ENCODE peak calls at places on chromosomes 1 and 21, in ten cellular contexts. One of them, this sample, is unnamed.
A peak's percentile ranks its signal among the peaks of the same experiment; 100 is the strongest.

GRCh38 chr21:18810136-18810535 is 406.6 kb upstream of the TMPRSS15 start:
- DNase-seq in brain microvascular endothelial cell: no peak
- DNase-seq in sigmoid colon: no peak
- DNase-seq in H1: no peak
- DNase-seq in GM23338: peak; percentile 30
- DNase-seq in thoracic aorta: no peak
- DNase-seq in tibial nerve: no peak
- DNase-seq in mammary epithelial cell: no peak
- DNase-seq in CD8-positive, alpha-beta memory T cell: no peak
- DNase-seq in mesenchymal stem cell: no peak
- DNase-seq in this sample: no peak

GRCh38 chr1:3276341-3276800 is 178.1 kb upstream of the ARHGEF16 start:
- DNase-seq in CD8-positive, alpha-beta memory T cell: no peak
- DNase-seq in brain microvascular endothelial cell: no peak
- DNase-seq in sigmoid colon: no peak
- DNase-seq in thoracic aorta: no peak
- DNase-seq in GM23338: no peak
- DNase-seq in mammary epithelial cell: no peak
- DNase-seq in mesenchymal stem cell: no peak
- DNase-seq in H1: no peak
- DNase-seq in tibial nerve: no peak
- DNase-seq in this sample: no peak

GRCh38 chr1:181587870-181588438 is 104.6 kb downstream of the CACNA1E start:
- DNase-seq in tibial nerve: no peak
- DNase-seq in mammary epithelial cell: no peak
- DNase-seq in CD8-positive, alpha-beta memory T cell: no peak
- DNase-seq in thoracic aorta: no peak
- DNase-seq in brain microvascular endothelial cell: no peak
- DNase-seq in sigmoid colon: no peak
- DNase-seq in GM23338: peak; percentile 67
- DNase-seq in H1: peak; percentile 49
- DNase-seq in mesenchymal stem cell: no peak
- DNase-seq in this sample: peak; percentile 10

GRCh38 chr1:57067863-57068262 is 102.0 kb upstream of the C8B start:
- DNase-seq in tibial nerve: no peak
- DNase-seq in GM23338: peak; percentile 27
- DNase-seq in mammary epithelial cell: no peak
- DNase-seq in brain microvascular endothelial cell: no peak
- DNase-seq in H1: no peak
- DNase-seq in CD8-positive, alpha-beta memory T cell: no peak
- DNase-seq in sigmoid colon: no peak
- DNase-seq in thoracic aorta: no peak
- DNase-seq in mesenchymal stem cell: no peak
- DNase-seq in this sample: no peak

GRCh38 chr1:109808703-109809102 is 45.0 kb upstream of the EPS8L3 start:
- DNase-seq in sigmoid colon: no peak
- DNase-seq in thoracic aorta: no peak
- DNase-seq in GM23338: no peak
- DNase-seq in mesenchymal stem cell: no peak
- DNase-seq in mammary epithelial cell: no peak
- DNase-seq in CD8-positive, alpha-beta memory T cell: no peak
- DNase-seq in brain microvascular endothelial cell: no peak
- DNase-seq in H1: no peak
- DNase-seq in tibial nerve: no peak
- DNase-seq in this sample: no peak

GRCh38 chr21:43767980-43768867 is 7.9 kb downstream of the CSTB start:
- DNase-seq in tibial nerve: peak; percentile 38
- DNase-seq in CD8-positive, alpha-beta memory T cell: no peak
- DNase-seq in GM23338: peak; percentile 56
- DNase-seq in H1: peak; percentile 56
- DNase-seq in thoracic aorta: no peak
- DNase-seq in mammary epithelial cell: peak; percentile 87
- DNase-seq in mesenchymal stem cell: peak; percentile 81
- DNase-seq in sigmoid colon: no peak
- DNase-seq in brain microvascular endothelial cell: peak; percentile 75
- DNase-seq in this sample: peak; percentile 81

GRCh38 chr1:212293579-212293978 is 8.4 kb downstream of the PPP2R5A start:
- DNase-seq in mesenchymal stem cell: peak; percentile 42
- DNase-seq in tibial nerve: no peak
- DNase-seq in sigmoid colon: no peak
- DNase-seq in CD8-positive, alpha-beta memory T cell: no peak
- DNase-seq in H1: no peak
- DNase-seq in brain microvascular endothelial cell: no peak
- DNase-seq in GM23338: peak; percentile 54
- DNase-seq in mammary epithelial cell: no peak
- DNase-seq in thoracic aorta: no peak
- DNase-seq in this sample: no peak

GRCh38 chr1:44807364-44808062 is 362 bp upstream of the DYNLT4 start:
- DNase-seq in H1: no peak
- DNase-seq in tibial nerve: peak; percentile 97
- DNase-seq in sigmoid colon: peak; percentile 98
- DNase-seq in CD8-positive, alpha-beta memory T cell: peak; percentile 95
- DNase-seq in GM23338: peak; percentile 90
- DNase-seq in thoracic aorta: peak; percentile 98
- DNase-seq in mammary epithelial cell: peak; percentile 99
- DNase-seq in brain microvascular endothelial cell: peak; percentile 99
- DNase-seq in mesenchymal stem cell: peak; percentile 100
- DNase-seq in this sample: peak; percentile 96

GRCh38 chr1:8430476-8430875 is 112.6 kb downstream of the SLC45A1 start:
- DNase-seq in H1: no peak
- DNase-seq in mesenchymal stem cell: no peak
- DNase-seq in thoracic aorta: no peak
- DNase-seq in sigmoid colon: no peak
- DNase-seq in CD8-positive, alpha-beta memory T cell: no peak
- DNase-seq in tibial nerve: no peak
- DNase-seq in mammary epithelial cell: no peak
- DNase-seq in GM23338: no peak
- DNase-seq in brain microvascular endothelial cell: no peak
- DNase-seq in this sample: no peak

GRCh38 chr1:8427986-8428385 is 110.1 kb downstream of the SLC45A1 start:
- DNase-seq in tibial nerve: no peak
- DNase-seq in H1: no peak
- DNase-seq in CD8-positive, alpha-beta memory T cell: no peak
- DNase-seq in brain microvascular endothelial cell: no peak
- DNase-seq in mesenchymal stem cell: no peak
- DNase-seq in sigmoid colon: peak; percentile 88
- DNase-seq in mammary epithelial cell: no peak
- DNase-seq in thoracic aorta: no peak
- DNase-seq in GM23338: no peak
- DNase-seq in this sample: no peak

GRCh38 chr1:8428441-8428840 is 110.5 kb downstream of the SLC45A1 start:
- DNase-seq in mesenchymal stem cell: no peak
- DNase-seq in mammary epithelial cell: no peak
- DNase-seq in H1: no peak
- DNase-seq in CD8-positive, alpha-beta memory T cell: no peak
- DNase-seq in brain microvascular endothelial cell: no peak
- DNase-seq in sigmoid colon: no peak
- DNase-seq in tibial nerve: no peak
- DNase-seq in GM23338: no peak
- DNase-seq in thoracic aorta: no peak
- DNase-seq in this sample: no peak

GRCh38 chr1:8431028-8431427 is 113.1 kb downstream of the SLC45A1 start:
- DNase-seq in sigmoid colon: no peak
- DNase-seq in mesenchymal stem cell: no peak
- DNase-seq in GM23338: peak; percentile 57
- DNase-seq in CD8-positive, alpha-beta memory T cell: peak; percentile 40
- DNase-seq in brain microvascular endothelial cell: no peak
- DNase-seq in mammary epithelial cell: no peak
- DNase-seq in H1: no peak
- DNase-seq in thoracic aorta: no peak
- DNase-seq in tibial nerve: no peak
- DNase-seq in this sample: no peak

DNA sequence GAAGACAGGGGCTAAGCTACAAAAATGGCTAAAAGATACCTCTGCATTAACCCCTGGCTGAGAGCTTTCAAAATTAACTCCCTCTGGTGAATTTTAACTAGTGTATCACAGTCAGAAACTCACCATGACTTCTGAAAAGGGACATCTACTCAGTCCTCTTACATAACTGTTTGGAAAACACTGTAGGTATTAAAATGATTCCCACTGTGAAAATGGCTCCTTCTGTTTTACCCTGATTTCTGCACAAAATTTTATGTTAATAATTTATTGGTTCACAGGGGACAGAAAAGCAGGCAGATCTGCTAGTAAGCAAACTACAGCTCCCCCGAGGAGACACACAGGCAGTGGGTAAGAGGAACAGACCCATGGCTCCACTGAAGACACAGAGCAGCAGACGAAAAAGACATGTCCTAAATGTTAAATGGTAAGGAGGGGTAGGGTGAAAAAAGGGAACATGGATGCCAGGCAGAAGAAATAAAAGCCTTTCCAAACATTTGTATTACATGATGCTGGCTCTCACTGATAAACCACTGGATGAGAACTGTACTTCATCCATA is 111.7 kb downstream of the SLC45A1 start:
- DNase-seq in thoracic aorta: no peak
- DNase-seq in brain microvascular endothelial cell: no peak
- DNase-seq in GM23338: no peak
- DNase-seq in mesenchymal stem cell: no peak
- DNase-seq in CD8-positive, alpha-beta memory T cell: no peak
- DNase-seq in H1: no peak
- DNase-seq in sigmoid colon: no peak
- DNase-seq in tibial nerve: no peak
- DNase-seq in mammary epithelial cell: no peak
- DNase-seq in this sample: no peak
- H3K27ac ChIP-seq in thoracic aorta: no peak overlapping the region
- H3K27ac ChIP-seq in brain microvascular endothelial cell: no peak overlapping the region
- H3K27ac ChIP-seq in GM23338: peak overlapping the region; percentile 59
- H3K27ac ChIP-seq in mesenchymal stem cell: no peak overlapping the region
- H3K27ac ChIP-seq in CD8-positive, alpha-beta memory T cell: no peak overlapping the region
- H3K27ac ChIP-seq in H1: no peak overlapping the region
- H3K27ac ChIP-seq in sigmoid colon: no peak overlapping the region
- H3K27ac ChIP-seq in tibial nerve: peak overlapping the region; percentile 83
- H3K27ac ChIP-seq in mammary epithelial cell: no peak overlapping the region
- H3K27ac ChIP-seq in this sample: no peak overlapping the region

GRCh38 chr21:42746593-42747266 is 93.3 kb downstream of the PDE9A start:
- DNase-seq in H1: no peak
- DNase-seq in CD8-positive, alpha-beta memory T cell: peak; percentile 84
- DNase-seq in tibial nerve: no peak
- DNase-seq in mammary epithelial cell: no peak
- DNase-seq in GM23338: no peak
- DNase-seq in brain microvascular endothelial cell: no peak
- DNase-seq in mesenchymal stem cell: no peak
- DNase-seq in thoracic aorta: no peak
- DNase-seq in sigmoid colon: peak; percentile 70
- DNase-seq in this sample: no peak
- H3K27ac ChIP-seq in H1: no peak overlapping the region
- H3K27ac ChIP-seq in CD8-positive, alpha-beta memory T cell: no peak overlapping the region
- H3K27ac ChIP-seq in tibial nerve: peak overlapping the region; percentile 80
- H3K27ac ChIP-seq in mammary epithelial cell: no peak overlapping the region
- H3K27ac ChIP-seq in GM23338: peak overlapping the region; percentile 50
- H3K27ac ChIP-seq in brain microvascular endothelial cell: no peak overlapping the region
- H3K27ac ChIP-seq in mesenchymal stem cell: no peak overlapping the region
- H3K27ac ChIP-seq in thoracic aorta: no peak overlapping the region
- H3K27ac ChIP-seq in sigmoid colon: peak overlapping the region; percentile 85
- H3K27ac ChIP-seq in this sample: no peak overlapping the region

GRCh38 chr1:39050001-39050400 is 23.9 kb downstream of the NDUFS5 start:
- DNase-seq in CD8-positive, alpha-beta memory T cell: no peak
- DNase-seq in thoracic aorta: no peak
- DNase-seq in mammary epithelial cell: no peak
- DNase-seq in brain microvascular endothelial cell: no peak
- DNase-seq in GM23338: no peak
- DNase-seq in sigmoid colon: no peak
- DNase-seq in H1: no peak
- DNase-seq in mesenchymal stem cell: no peak
- DNase-seq in tibial nerve: no peak
- DNase-seq in this sample: no peak

GRCh38 chr1:39047374-39048229 is 21.5 kb downstream of the NDUFS5 start:
- DNase-seq in mesenchymal stem cell: peak; percentile 90
- DNase-seq in H1: no peak
- DNase-seq in sigmoid colon: peak; percentile 69
- DNase-seq in tibial nerve: peak; percentile 41
- DNase-seq in mammary epithelial cell: peak; percentile 12
- DNase-seq in GM23338: no peak
- DNase-seq in thoracic aorta: peak; percentile 22
- DNase-seq in CD8-positive, alpha-beta memory T cell: no peak
- DNase-seq in brain microvascular endothelial cell: peak; percentile 95
- DNase-seq in this sample: peak; percentile 38

GRCh38 chr1:39051956-39052355 is 25.8 kb downstream of the NDUFS5 start:
- DNase-seq in H1: no peak
- DNase-seq in tibial nerve: no peak
- DNase-seq in brain microvascular endothelial cell: no peak
- DNase-seq in mammary epithelial cell: no peak
- DNase-seq in CD8-positive, alpha-beta memory T cell: no peak
- DNase-seq in GM23338: peak; percentile 69
- DNase-seq in thoracic aorta: no peak
- DNase-seq in sigmoid colon: no peak
- DNase-seq in mesenchymal stem cell: no peak
- DNase-seq in this sample: no peak

GRCh38 chr1:39046811-39047210 is 20.7 kb downstream of the NDUFS5 start:
- DNase-seq in mesenchymal stem cell: no peak
- DNase-seq in thoracic aorta: no peak
- DNase-seq in tibial nerve: no peak
- DNase-seq in sigmoid colon: no peak
- DNase-seq in mammary epithelial cell: no peak
- DNase-seq in H1: no peak
- DNase-seq in GM23338: no peak
- DNase-seq in CD8-positive, alpha-beta memory T cell: no peak
- DNase-seq in brain microvascular endothelial cell: no peak
- DNase-seq in this sample: no peak

DNA sequence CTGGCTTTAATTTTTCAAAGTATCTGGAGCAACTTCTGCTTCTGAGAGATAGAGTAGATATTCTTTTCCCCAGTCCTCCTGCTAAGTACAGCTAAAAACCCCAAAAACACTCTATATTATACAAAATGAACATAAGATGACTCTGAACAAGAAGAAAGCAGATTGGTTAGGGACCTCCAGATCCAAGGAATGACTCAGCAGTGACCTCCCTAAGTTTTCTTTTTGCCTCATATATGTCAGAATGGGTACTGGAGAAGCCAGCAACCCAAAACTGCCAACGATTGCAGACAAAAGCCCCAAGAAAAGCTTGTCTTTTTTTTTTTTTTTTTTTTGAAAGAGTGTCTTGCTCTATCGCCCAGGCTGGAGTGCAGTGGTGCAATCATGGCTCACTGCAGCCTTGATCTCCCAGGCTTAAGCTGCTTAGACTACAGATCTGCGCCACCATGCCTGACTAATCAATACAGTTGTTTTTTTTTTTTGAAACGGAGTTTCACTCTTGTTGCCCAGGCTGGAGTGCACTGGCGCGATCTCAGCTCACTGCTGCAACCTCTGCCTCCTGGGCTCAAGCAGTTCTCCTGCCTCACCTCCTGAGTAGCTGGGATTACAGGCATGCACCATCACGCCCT is 22.7 kb downstream of the NDUFS5 start:
- DNase-seq in thoracic aorta: no peak
- DNase-seq in mesenchymal stem cell: peak; percentile 21
- DNase-seq in tibial nerve: no peak
- DNase-seq in H1: no peak
- DNase-seq in GM23338: no peak
- DNase-seq in sigmoid colon: no peak
- DNase-seq in brain microvascular endothelial cell: no peak
- DNase-seq in mammary epithelial cell: no peak
- DNase-seq in CD8-positive, alpha-beta memory T cell: no peak
- DNase-seq in this sample: no peak
- H3K27ac ChIP-seq in thoracic aorta: peak overlapping the region; percentile 30
- H3K27ac ChIP-seq in mesenchymal stem cell: peak overlapping the region; percentile 4
- H3K27ac ChIP-seq in tibial nerve: peak overlapping the region; percentile 59
- H3K27ac ChIP-seq in H1: no peak overlapping the region
- H3K27ac ChIP-seq in GM23338: peak overlapping the region; percentile 45
- H3K27ac ChIP-seq in sigmoid colon: peak overlapping the region; percentile 46
- H3K27ac ChIP-seq in brain microvascular endothelial cell: no peak overlapping the region
- H3K27ac ChIP-seq in mammary epithelial cell: no peak overlapping the region
- H3K27ac ChIP-seq in CD8-positive, alpha-beta memory T cell: no peak overlapping the region
- H3K27ac ChIP-seq in this sample: no peak overlapping the region

GRCh38 chr1:168136709-168137514 is at the start of gene GPR161:
- DNase-seq in tibial nerve: peak; percentile 31
- DNase-seq in sigmoid colon: peak; percentile 81
- DNase-seq in mesenchymal stem cell: peak; percentile 55
- DNase-seq in mammary epithelial cell: peak; percentile 57
- DNase-seq in thoracic aorta: no peak
- DNase-seq in brain microvascular endothelial cell: no peak
- DNase-seq in GM23338: peak; percentile 77
- DNase-seq in H1: peak; percentile 85
- DNase-seq in CD8-positive, alpha-beta memory T cell: no peak
- DNase-seq in this sample: no peak

GRCh38 chr1:168135982-168136708 is 585 bp downstream of the GPR161 start:
- DNase-seq in H1: peak; percentile 72
- DNase-seq in thoracic aorta: no peak
- DNase-seq in GM23338: peak; percentile 56
- DNase-seq in sigmoid colon: peak; percentile 67
- DNase-seq in mammary epithelial cell: peak; percentile 48
- DNase-seq in brain microvascular endothelial cell: no peak
- DNase-seq in tibial nerve: no peak
- DNase-seq in mesenchymal stem cell: peak; percentile 16
- DNase-seq in CD8-positive, alpha-beta memory T cell: no peak
- DNase-seq in this sample: peak; percentile 30

GRCh38 chr1:168139070-168139469 is 2.3 kb upstream of the GPR161 start:
- DNase-seq in thoracic aorta: no peak
- DNase-seq in brain microvascular endothelial cell: no peak
- DNase-seq in CD8-positive, alpha-beta memory T cell: no peak
- DNase-seq in mesenchymal stem cell: no peak
- DNase-seq in tibial nerve: no peak
- DNase-seq in mammary epithelial cell: no peak
- DNase-seq in GM23338: no peak
- DNase-seq in sigmoid colon: no peak
- DNase-seq in H1: no peak
- DNase-seq in this sample: no peak

GRCh38 chr1:168137515-168137821 is 738 bp upstream of the GPR161 start:
- DNase-seq in mammary epithelial cell: no peak
- DNase-seq in mesenchymal stem cell: no peak
- DNase-seq in GM23338: no peak
- DNase-seq in tibial nerve: no peak
- DNase-seq in sigmoid colon: no peak
- DNase-seq in CD8-positive, alpha-beta memory T cell: no peak
- DNase-seq in H1: no peak
- DNase-seq in thoracic aorta: no peak
- DNase-seq in brain microvascular endothelial cell: no peak
- DNase-seq in this sample: no peak

GRCh38 chr1:168138134-168138533 is 1.4 kb upstream of the GPR161 start:
- DNase-seq in mammary epithelial cell: peak; percentile 1
- DNase-seq in mesenchymal stem cell: peak; percentile 22
- DNase-seq in GM23338: no peak
- DNase-seq in brain microvascular endothelial cell: no peak
- DNase-seq in tibial nerve: no peak
- DNase-seq in sigmoid colon: no peak
- DNase-seq in CD8-positive, alpha-beta memory T cell: no peak
- DNase-seq in thoracic aorta: no peak
- DNase-seq in H1: no peak
- DNase-seq in this sample: no peak
- H3K27ac ChIP-seq in mammary epithelial cell: no peak overlapping the region
- H3K27ac ChIP-seq in mesenchymal stem cell: no peak overlapping the region
- H3K27ac ChIP-seq in GM23338: no peak overlapping the region
- H3K27ac ChIP-seq in brain microvascular endothelial cell: no peak overlapping the region
- H3K27ac ChIP-seq in tibial nerve: peak overlapping the region; percentile 90
- H3K27ac ChIP-seq in sigmoid colon: peak overlapping the region; percentile 84
- H3K27ac ChIP-seq in CD8-positive, alpha-beta memory T cell: no peak overlapping the region
- H3K27ac ChIP-seq in thoracic aorta: no peak overlapping the region
- H3K27ac ChIP-seq in H1: no peak overlapping the region
- H3K27ac ChIP-seq in this sample: no peak overlapping the region

This sample was measured in RWPE1.